ENCODE peak calls at places on chromosome 2, in four cellular contexts. K, F, U and Q are unnamed samples.

GRCh38 chr2:37610638-37611289 is 60.7 kb downstream of the CDC42EP3 start:
- DNase-seq in K (no peak), F (no peak), U (no peak), Q (no peak)

GRCh38 chr2:74373189-74373588 is 6.9 kb downstream of the DCTN1 start:
- DNase-seq in K (no peak), F (peak), U (no peak), Q (peak)

GRCh38 chr2:146944601-146945000 is 900.2 kb upstream of the ACVR2A start:
- DNase-seq in K (no peak), F (no peak), U (no peak), Q (no peak)

GRCh38 chr2:90207454-90208058 is 1516.1 kb downstream of the RPIA start:
- DNase-seq in K (peak), F (no peak), U (peak), Q (peak)

GRCh38 chr2:45263147-45263546 is 253.9 kb upstream of the SIX2 start:
- DNase-seq in K (no peak), F (no peak), U (no peak), Q (no peak)

GRCh38 chr2:213246665-213247281 is 37.5 kb upstream of the SPAG16 start:
- DNase-seq in K (peak), F (peak), U (no peak), Q (no peak)

GRCh38 chr2:239399404-239399999 is 1.3 kb downstream of the HDAC4 start:
- DNase-seq in K (peak), F (no peak), U (no peak), Q (no peak)

GRCh38 chr2:150424361-150424760 is 63.1 kb downstream of the RND3 start:
- DNase-seq in K (no peak), F (no peak), U (no peak), Q (no peak)

GRCh38 chr2:9552491-9553178 is 3.0 kb downstream of the ADAM17 start:
- DNase-seq in K (no peak), F (peak), U (no peak), Q (no peak)

GRCh38 chr2:164917296-164917903 is 37.9 kb downstream of the SLC38A11 start:
- DNase-seq in K (peak), F (no peak), U (no peak), Q (peak)

GRCh38 chr2:117856415-117857210 is 42.1 kb downstream of the DDX18 start:
- DNase-seq in K (peak), F (no peak), U (no peak), Q (no peak)

GRCh38 chr2:173884403-173884802 is 80.8 kb downstream of the SP3 start:
- DNase-seq in K (peak), F (peak), U (no peak), Q (peak)

GRCh38 chr2:1162768-1163584 is 212.3 kb downstream of the SNTG2 start:
- DNase-seq in K (no peak), F (no peak), U (no peak), Q (no peak)

GRCh38 chr2:227780981-227781630 is 32.5 kb upstream of the CCL20 start:
- DNase-seq in K (no peak), F (no peak), U (no peak), Q (no peak)

GRCh38 chr2:174527101-174527721 is 40.4 kb upstream of the GPR155 start:
- DNase-seq in K (no peak), F (no peak), U (no peak), Q (no peak)

GRCh38 chr2:217886720-217887309 is 116.0 kb downstream of the TNS1 start:
- DNase-seq in K (peak), F (peak), U (no peak), Q (peak)

GRCh38 chr2:134232461-134232860 is 21.4 kb upstream of the MGAT5 start:
- DNase-seq in K (no peak), F (no peak), U (no peak), Q (no peak)

GRCh38 chr2:168037772-168038171 is 209.6 kb downstream of the STK39 start:
- DNase-seq in K (no peak), F (no peak), U (no peak), Q (no peak)

GRCh38 chr2:144489315-144489920 is 30.5 kb downstream of the ZEB2 start:
- DNase-seq in K (no peak), F (no peak), U (no peak), Q (no peak)

GRCh38 chr2:41934323-41935003 is 113.4 kb upstream of the PKDCC start:
- DNase-seq in K (no peak), F (peak), U (no peak), Q (no peak)

GRCh38 chr2:209472386-209472832 is 48.6 kb downstream of the MAP2 start:
- DNase-seq in K (no peak), F (no peak), U (no peak), Q (no peak)

GRCh38 chr2:188316354-188316753 is 24.7 kb downstream of the GULP1 start:
- DNase-seq in K (no peak), F (no peak), U (no peak), Q (no peak)

GRCh38 chr2:120110062-120110362 is 97.1 kb downstream of the EPB41L5 start:
- DNase-seq in K (no peak), F (no peak), U (no peak), Q (no peak)

GRCh38 chr2:50014168-50014567 is 859.9 kb upstream of the FSHR start:
- DNase-seq in K (no peak), F (no peak), U (no peak), Q (no peak)

GRCh38 chr2:207258191-207258991 is 92.6 kb upstream of the KLF7 start:
- DNase-seq in K (no peak), F (no peak), U (no peak), Q (no peak)

GRCh38 chr2:47719099-47719498 is 63.8 kb upstream of the MSH6 start:
- DNase-seq in K (no peak), F (no peak), U (peak), Q (no peak)

GRCh38 chr2:231394201-231395141 is 1.0 kb upstream of the B3GNT7 start:
- DNase-seq in K (peak), F (peak), U (peak), Q (no peak)

GRCh38 chr2:231397011-231397927 is 1.8 kb downstream of the B3GNT7 start:
- DNase-seq in K (no peak), F (no peak), U (no peak), Q (no peak)

GRCh38 chr2:231393149-231394131 is 2.1 kb upstream of the B3GNT7 start:
- DNase-seq in K (peak), F (no peak), U (peak), Q (no peak)

GRCh38 chr2:231396058-231396821 is 730 bp downstream of the B3GNT7 start:
- DNase-seq in K (no peak), F (no peak), U (no peak), Q (no peak)

DNA sequence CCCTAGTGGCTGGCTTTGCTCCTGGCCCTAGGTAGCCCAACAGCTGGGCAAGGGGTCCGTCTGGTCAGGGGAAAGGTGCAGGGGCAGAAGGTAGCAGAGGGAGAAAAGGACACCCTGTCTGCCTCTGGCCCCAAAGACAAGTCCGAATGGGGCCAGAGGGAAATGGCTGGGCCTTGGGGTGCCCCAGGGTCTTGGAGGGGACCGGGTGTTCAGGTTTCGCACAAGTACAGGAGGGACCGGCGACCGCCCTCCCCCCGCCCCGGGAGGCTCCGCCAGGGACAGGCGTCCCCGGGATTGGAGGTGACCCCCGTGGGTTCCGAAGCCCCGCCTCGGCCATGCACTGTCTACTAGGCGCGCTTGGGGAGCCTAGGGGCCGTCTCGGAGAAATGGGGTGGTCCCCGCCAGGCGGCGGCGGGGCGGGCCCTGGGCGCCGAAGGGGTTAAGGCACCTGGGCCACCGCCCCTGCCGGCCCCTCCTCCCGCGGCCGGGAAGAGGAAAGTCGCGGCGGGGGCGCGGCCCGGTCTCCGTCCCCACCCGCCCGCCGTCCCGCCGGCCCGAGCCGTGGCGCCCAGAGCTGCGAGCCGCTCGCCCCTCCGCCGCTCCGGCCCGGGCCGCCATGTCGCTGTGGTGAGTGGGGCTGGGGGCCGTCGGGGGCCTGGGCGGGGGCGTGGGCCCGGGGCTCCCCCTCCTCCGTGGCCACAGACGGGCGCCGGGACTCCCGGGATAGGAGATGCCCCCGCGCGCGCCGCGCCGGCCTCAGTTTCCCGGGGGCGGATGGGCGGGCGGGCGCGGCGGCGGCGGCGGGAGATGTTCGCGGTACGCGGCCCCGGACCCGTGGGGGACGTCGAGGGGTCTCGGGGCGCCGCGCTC is at the start of gene B3GNT7:
- DNase-seq in K (no peak), F (no peak), U (no peak), Q (no peak)
- TF ChIP-seq FOXM1 in K (no peak), F (no peak), U (no peak), Q (no peak)

GRCh38 chr2:203846490-203847105 is 21.0 kb upstream of the CTLA4 start:
- DNase-seq in K (no peak), F (no peak), U (no peak), Q (no peak)
- TF ChIP-seq FOXM1 in K (no peak), F (no peak), U (no peak), Q (no peak)

GRCh38 chr2:17520761-17521160 is 2.5 kb upstream of the RAD51AP2 start:
- DNase-seq in K (no peak), F (no peak), U (no peak), Q (peak)

GRCh38 chr2:17521621-17522020 is 3.4 kb upstream of the RAD51AP2 start:
- DNase-seq in K (no peak), F (no peak), U (no peak), Q (no peak)

GRCh38 chr2:17517481-17518211 is 594 bp downstream of the RAD51AP2 start:
- DNase-seq in K (no peak), F (no peak), U (no peak), Q (no peak)

GRCh38 chr2:17515652-17516051 is 2.6 kb downstream of the RAD51AP2 start:
- DNase-seq in K (no peak), F (no peak), U (peak), Q (no peak)

GRCh38 chr2:17518212-17519154 is at the start of gene RAD51AP2:
- DNase-seq in K (peak), F (peak), U (peak), Q (peak)
- TF ChIP-seq FOXM1 in K (no peak), F (no peak), U (no peak), Q (no peak)

DNA sequence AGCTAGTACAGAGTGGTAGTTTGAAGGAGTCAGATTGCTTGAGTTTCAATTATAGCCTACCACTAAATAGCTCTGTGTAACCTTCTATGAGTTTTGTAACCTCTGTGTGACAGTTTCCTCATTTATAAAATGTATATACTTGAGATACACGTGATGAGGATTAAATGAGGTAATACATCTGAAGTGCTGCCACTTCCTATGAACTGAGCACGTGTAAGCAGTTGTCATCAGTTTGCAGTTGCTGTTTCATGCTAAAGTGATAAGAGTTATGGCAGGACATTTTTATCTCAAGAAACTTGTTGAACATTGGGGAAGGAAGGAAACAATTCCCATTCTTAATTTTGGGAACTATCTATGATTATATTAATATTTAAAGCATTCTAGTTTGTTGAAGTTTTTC is 38.5 kb downstream of the CARF start:
- DNase-seq in K (no peak), F (peak), U (no peak), Q (no peak)
- TF ChIP-seq FOXM1 in K (no peak), F (no peak), U (no peak), Q (no peak)

GRCh38 chr2:32291746-32292145 is 14.0 kb downstream of the YIPF4 start:
- DNase-seq in K (no peak), F (no peak), U (no peak), Q (no peak)
- TF ChIP-seq FOXM1 in K (no peak), F (no peak), U (no peak), Q (no peak)